ENCODE peak calls at places on chromosomes 1 and 21, in six cellular contexts. C is CD8-positive, alpha-beta T cell; S is NCI-H1694 treated with DMSO at 0.1 percent for 48 hours; H is osteocyte; D is hepatic stellate cell; V is heart right ventricle. J is an unnamed sample.

GRCh38 chr1:9610548-9610947 is 21.8 kb downstream of the TMEM201 start:
- DNase-seq in H (no peak), D (no peak), C (no peak), S (no peak), V (no peak), J (no peak)

GRCh38 chr1:154193821-154194220 is 1.9 kb upstream of the TPM3 start:
- DNase-seq in D (no peak), S (no peak), C (no peak), H (no peak), V (no peak), J (peak; percentile 19)

GRCh38 chr1:199161319-199161680 is 522.5 kb downstream of the PTPRC start:
- DNase-seq in V (no peak), S (no peak), H (no peak), C (no peak), D (no peak), J (no peak)

GRCh38 chr1:240712014-240712731 is 100.2 kb upstream of the GREM2 start:
- DNase-seq in C (no peak), H (no peak), V (no peak), D (peak; percentile 63), S (no peak), J (no peak)

GRCh38 chr1:203175237-203176181 is at the start of gene MYBPH:
- DNase-seq in S (no peak), H (no peak), V (peak; percentile 54), C (no peak), D (no peak), J (peak; percentile 22)

GRCh38 chr21:32241434-32241785 is 37.4 kb downstream of the MIS18A start:
- DNase-seq in S (no peak), V (no peak), D (no peak), H (peak; percentile 13), C (no peak), J (no peak)

GRCh38 chr1:161068306-161069200 is 1.1 kb downstream of the ARHGAP30 start:
- DNase-seq in C (peak; percentile 72), H (no peak), V (peak; percentile 62), D (no peak), S (no peak), J (peak; percentile 21)

GRCh38 chr1:223859037-223859436 is 13.3 kb upstream of the TP53BP2 start:
- DNase-seq in V (no peak), D (no peak), S (no peak), H (no peak), C (no peak), J (no peak)

GRCh38 chr1:221392453-221392852 is 349.4 kb downstream of the DUSP10 start:
- DNase-seq in D (peak; percentile 11), S (no peak), H (no peak), V (no peak), C (no peak), J (peak; percentile 19)

GRCh38 chr1:151832318-151832984 is 849 bp upstream of the RORC start:
- DNase-seq in H (no peak), D (no peak), S (peak; percentile 3), V (peak; percentile 75), C (no peak), J (peak; percentile 99)

GRCh38 chr1:157652859-157653493 is 47.6 kb downstream of the FCRL3 start:
- DNase-seq in D (no peak), V (no peak), H (no peak), C (no peak), S (no peak), J (no peak)

GRCh38 chr1:101235696-101236545 is 898 bp upstream of the S1PR1 start:
- DNase-seq in V (peak; percentile 35), C (peak; percentile 59), D (peak; percentile 37), S (no peak), H (no peak), J (peak; percentile 41)

GRCh38 chr1:27564710-27565649 is 39.0 kb downstream of the AHDC1 start:
- DNase-seq in D (no peak), C (no peak), H (no peak), V (peak; percentile 74), S (peak; percentile 28), J (no peak)

GRCh38 chr1:228555074-228555989 is 68.2 kb downstream of the RNF187 start:
- DNase-seq in D (no peak), S (no peak), V (no peak), C (peak; percentile 17), H (no peak), J (no peak)

GRCh38 chr1:55694297-55694696 is 479.1 kb upstream of the USP24 start:
- DNase-seq in H (no peak), C (no peak), D (no peak), S (no peak), V (no peak), J (peak; percentile 80)

GRCh38 chr1:10802948-10803715 is 6.7 kb upstream of the CASZ1 start:
- DNase-seq in V (no peak), S (no peak), H (no peak), C (no peak), D (no peak), J (no peak)